ENCODE peak calls at places on chromosomes 13 and 19, in eight cellular contexts. I, S, L, Q, E, N, C and W are unnamed samples.

GRCh38 chr19:53809518-53810186 is 14.5 kb downstream of the NLRP12 start:
- DNase-seq in C (no peak), L (no peak), Q (no peak), E (no peak), N (no peak), S (no peak), I (no peak), W (peak)

GRCh38 chr13:30569901-30570576 is 47.7 kb upstream of the USPL1 start:
- DNase-seq in I (peak), E (no peak), N (no peak), C (peak), S (peak), Q (no peak), L (no peak), W (no peak)

GRCh38 chr13:27367570-27367969 is 56.8 kb upstream of the GTF3A start:
- DNase-seq in Q (no peak), S (no peak), I (no peak), N (no peak), E (no peak), L (no peak), C (no peak), W (no peak)

GRCh38 chr13:75771818-75772217 is 135.7 kb downstream of the LMO7 start:
- DNase-seq in S (peak), L (no peak), N (no peak), I (no peak), E (no peak), C (no peak), Q (no peak), W (no peak)

GRCh38 chr13:65943711-65944110 is 1286.4 kb downstream of the PCDH9 start:
- DNase-seq in L (no peak), I (no peak), Q (no peak), C (no peak), S (peak), N (no peak), E (no peak), W (no peak)

GRCh38 chr13:30466841-30467252 is 1.1 kb upstream of the HMGB1 start:
- DNase-seq in I (no peak), Q (no peak), N (no peak), C (no peak), E (no peak), S (peak), L (no peak), W (no peak)

GRCh38 chr19:54252243-54252642 is 4.8 kb downstream of the LILRB5 start:
- DNase-seq in Q (no peak), E (no peak), C (no peak), N (no peak), S (no peak), I (no peak), L (no peak), W (no peak)

GRCh38 chr19:10895920-10896319 is 24.6 kb downstream of the CARM1 start:
- DNase-seq in S (no peak), C (no peak), I (no peak), E (no peak), Q (no peak), N (no peak), L (no peak), W (no peak)

GRCh38 chr13:39484506-39485313 is 118.3 kb downstream of the LHFPL6 start:
- DNase-seq in I (no peak), E (no peak), Q (no peak), L (no peak), C (no peak), N (no peak), S (peak), W (no peak)

GRCh38 chr19:51064534-51065220 is at the start of gene KLK13:
- DNase-seq in N (peak), C (no peak), E (no peak), Q (no peak), I (no peak), S (no peak), L (no peak), W (no peak)

GRCh38 chr13:76223565-76223964 is 587.4 kb downstream of the LMO7 start:
- DNase-seq in N (no peak), S (no peak), E (no peak), L (no peak), C (no peak), I (no peak), Q (no peak), W (no peak)

GRCh38 chr19:13153627-13154240 is 3.5 kb downstream of the IER2 start:
- DNase-seq in S (peak), C (no peak), Q (no peak), E (no peak), N (peak), I (no peak), L (peak), W (no peak)

GRCh38 chr13:43786766-43787517 is at the start of gene ENOX1:
- DNase-seq in I (peak), N (peak), S (peak), L (peak), C (no peak), Q (no peak), E (peak), W (peak)

GRCh38 chr19:36745870-36746269 is 26.7 kb downstream of the ZNF850 start:
- DNase-seq in Q (no peak), C (no peak), I (no peak), E (no peak), N (no peak), S (no peak), L (no peak), W (no peak)

GRCh38 chr19:1408300-1409203 is 1.2 kb downstream of the DAZAP1 start:
- DNase-seq in C (no peak), L (peak), E (peak), Q (no peak), S (peak), I (peak), N (peak), W (peak)

GRCh38 chr13:43755844-43756243 is 30.9 kb downstream of the ENOX1 start:
- DNase-seq in C (no peak), L (no peak), E (no peak), N (no peak), I (no peak), Q (no peak), S (no peak), W (no peak)